ENCODE peak calls at places on chromosomes 7 and 10, in six cellular contexts. F is H54, G is A172, T is amygdala, Y is progenitor cell of endocrine pancreas, X is amniotic epithelial cell. B is an unnamed sample.

GRCh38 chr10:79491171-79491835 is 21.0 kb upstream of the EIF5AL1 start:
- DNase-seq in F (no peak), G (no peak), T (no peak), Y (no peak), X (no peak), B (no peak)

GRCh38 chr10:124356706-124357582 is 61.8 kb downstream of the OAT start:
- DNase-seq in F (no peak), G (no peak), T (no peak), Y (no peak), X (no peak), B (no peak)

GRCh38 chr7:30225863-30226361 is 58.5 kb upstream of the ZNRF2 start:
- DNase-seq in F (peak), G (peak), T (peak), Y (no peak), X (peak), B (peak)

GRCh38 chr7:68482800-68483199 is 1115.5 kb upstream of the AUTS2 start:
- DNase-seq in F (no peak), G (no peak), T (no peak), Y (no peak), X (no peak), B (no peak)

GRCh38 chr7:77245015-77245755 is 45.6 kb upstream of the FGL2 start:
- DNase-seq in F (no peak), G (no peak), T (no peak), Y (no peak), X (no peak), B (no peak)

GRCh38 chr10:1406976-1407945 is 330.1 kb downstream of the ADARB2 start:
- DNase-seq in F (no peak), G (no peak), T (no peak), Y (no peak), X (no peak), B (no peak)

GRCh38 chr7:9776900-9777299 is 1196.8 kb upstream of the PHF14 start:
- DNase-seq in F (no peak), G (peak), T (no peak), Y (peak), X (no peak), B (no peak)

GRCh38 chr7:19707240-19707639 is 1.6 kb downstream of the POLR1F start:
- DNase-seq in F (no peak), G (peak), T (no peak), Y (no peak), X (no peak), B (no peak)

GRCh38 chr7:90618880-90619279 is 22.8 kb downstream of the CDK14 start:
- DNase-seq in F (no peak), G (no peak), T (no peak), Y (no peak), X (no peak), B (no peak)

GRCh38 chr7:37534893-37535610 is 86.4 kb upstream of the ELMO1 start:
- DNase-seq in F (no peak), G (no peak), T (peak), Y (no peak), X (no peak), B (no peak)

GRCh38 chr7:73717991-73718405 is 1.5 kb downstream of the STX1A start:
- DNase-seq in F (peak), G (peak), T (no peak), Y (no peak), X (peak), B (no peak)

GRCh38 chr10:86652361-86653202 is 1.8 kb upstream of the OPN4 start:
- DNase-seq in F (no peak), G (peak), T (no peak), Y (no peak), X (no peak), B (no peak)

GRCh38 chr7:131100357-131101054 is 227.2 kb upstream of the MKLN1 start:
- DNase-seq in F (no peak), G (no peak), T (no peak), Y (no peak), X (no peak), B (no peak)

GRCh38 chr10:13773043-13773442 is 186.3 kb downstream of the PRPF18 start:
- DNase-seq in F (no peak), G (no peak), T (no peak), Y (no peak), X (no peak), B (no peak)

GRCh38 chr7:116626886-116627285 is 45.1 kb upstream of the MET start:
- DNase-seq in F (no peak), G (no peak), T (no peak), Y (no peak), X (no peak), B (no peak)

GRCh38 chr7:116863168-116863670 is 832 bp downstream of the CAPZA2 start:
- DNase-seq in F (no peak), G (peak), T (peak), Y (peak), X (peak), B (peak)

GRCh38 chr7:26863504-26864308 is 684 bp downstream of the SKAP2 start:
- DNase-seq in F (no peak), G (peak), T (no peak), Y (no peak), X (peak), B (no peak)

GRCh38 chr10:72659694-72660093 is 32.2 kb upstream of the MCU start:
- DNase-seq in F (no peak), G (peak), T (no peak), Y (no peak), X (peak), B (no peak)

GRCh38 chr10:105844653-105845052 is 1203.6 kb downstream of the SORCS3 start:
- DNase-seq in F (no peak), G (no peak), T (peak), Y (no peak), X (no peak), B (no peak)

GRCh38 chr7:23234569-23235296 is 11.8 kb upstream of the GPNMB start:
- DNase-seq in F (no peak), G (no peak), T (no peak), Y (no peak), X (no peak), B (no peak)

GRCh38 chr7:40382145-40382544 is 247.3 kb downstream of the SUGCT start:
- DNase-seq in F (no peak), G (no peak), T (no peak), Y (no peak), X (no peak), B (no peak)

GRCh38 chr10:86770412-86770960 is 14.1 kb downstream of the BMPR1A start:
- DNase-seq in F (no peak), G (no peak), T (no peak), Y (no peak), X (no peak), B (no peak)

GRCh38 chr7:1425292-1426136 is 33.8 kb downstream of the MICALL2 start:
- DNase-seq in F (peak), G (no peak), T (no peak), Y (no peak), X (no peak), B (no peak)

GRCh38 chr10:29377333-29377961 is 88.6 kb downstream of the LYZL1 start:
- DNase-seq in F (no peak), G (peak), T (no peak), Y (no peak), X (peak), B (no peak)

GRCh38 chr10:25555865-25556264 is 378.2 kb upstream of the MYO3A start:
- DNase-seq in F (no peak), G (peak), T (no peak), Y (no peak), X (no peak), B (no peak)

GRCh38 chr10:102552533-102552932 is 48.8 kb downstream of the SUFU start:
- DNase-seq in F (no peak), G (no peak), T (no peak), Y (no peak), X (no peak), B (no peak)

GRCh38 chr7:138705122-138705521 is 4.0 kb upstream of the SVOPL start:
- DNase-seq in F (no peak), G (no peak), T (no peak), Y (no peak), X (peak), B (no peak)

GRCh38 chr10:78335691-78336401 is 302.2 kb downstream of the RPS24 start:
- DNase-seq in F (peak), G (peak), T (peak), Y (no peak), X (no peak), B (no peak)

GRCh38 chr7:147570390-147570789 is 1020.2 kb upstream of the C7orf33 start:
- DNase-seq in F (no peak), G (peak), T (no peak), Y (no peak), X (peak), B (no peak)

GRCh38 chr10:114312585-114312984 is 73.5 kb downstream of the VWA2 start:
- DNase-seq in F (no peak), G (no peak), T (no peak), Y (no peak), X (peak), B (no peak)

GRCh38 chr10:10914129-10914528 is 103.5 kb upstream of the CELF2 start:
- DNase-seq in F (no peak), G (no peak), T (peak), Y (no peak), X (peak), B (no peak)

GRCh38 chr7:89170628-89171027 is 375.1 kb upstream of the TEX47 start:
- DNase-seq in F (no peak), G (no peak), T (no peak), Y (no peak), X (no peak), B (no peak)

GRCh38 chr10:34994565-34995142 is 95.5 kb downstream of the CUL2 start:
- DNase-seq in F (peak), G (peak), T (peak), Y (peak), X (peak), B (no peak)